ENCODE peak calls at places on chromosomes 7 and 10, in seven cellular contexts. M is GM12891, X is vagina, Z is transverse colon, W is endothelial cell of umbilical vein, P is sigmoid colon, A is breast epithelium. B is an unnamed sample.

GRCh38 chr10:43728425-43728824 is 79.7 kb upstream of the ZNF32 start:
- DNase-seq in X (no peak), A (no peak), M (no peak), P (no peak), W (no peak), Z (no peak), B (no peak)

GRCh38 chr7:27793780-27794179 is 53.8 kb downstream of the TAX1BP1 start:
- DNase-seq in W (no peak), M (no peak), Z (no peak), X (no peak), A (no peak), P (no peak), B (no peak)

GRCh38 chr7:127654404-127655392 is 2.7 kb downstream of the SND1 start:
- DNase-seq in W (no peak), A (no peak), Z (no peak), X (no peak), P (no peak), M (no peak), B (no peak)

GRCh38 chr10:117441812-117442443 is 66.7 kb upstream of the PDZD8 start:
- DNase-seq in P (no peak), W (no peak), Z (no peak), A (no peak), X (no peak), M (no peak), B (peak; percentile 29)

GRCh38 chr7:40698214-40698920 is 563.6 kb downstream of the SUGCT start:
- DNase-seq in X (no peak), P (no peak), Z (no peak), A (no peak), M (no peak), W (no peak), B (no peak)

GRCh38 chr7:151408839-151409554 is 841 bp downstream of the WDR86 start:
- DNase-seq in M (peak; percentile 50), W (no peak), Z (peak; percentile 49), P (peak; percentile 68), X (no peak), A (peak; percentile 82), B (peak; percentile 86)

GRCh38 chr7:351681-352480 is 61.9 kb downstream of the FOXL3 start:
- DNase-seq in X (no peak), W (no peak), P (no peak), M (no peak), A (no peak), Z (no peak), B (peak; percentile 74)

GRCh38 chr7:96224682-96225081 is 97.2 kb downstream of the SLC25A13 start:
- DNase-seq in P (no peak), Z (no peak), M (no peak), A (no peak), W (peak; percentile 31), X (no peak), B (no peak)

GRCh38 chr10:99870051-99870730 is 87.8 kb downstream of the ABCC2 start:
- DNase-seq in P (no peak), M (no peak), A (no peak), W (no peak), X (no peak), Z (no peak), B (no peak)

GRCh38 chr7:21939858-21940322 is 5.8 kb downstream of the CDCA7L start:
- DNase-seq in M (no peak), A (no peak), W (no peak), X (no peak), P (no peak), Z (no peak), B (no peak)

DNA sequence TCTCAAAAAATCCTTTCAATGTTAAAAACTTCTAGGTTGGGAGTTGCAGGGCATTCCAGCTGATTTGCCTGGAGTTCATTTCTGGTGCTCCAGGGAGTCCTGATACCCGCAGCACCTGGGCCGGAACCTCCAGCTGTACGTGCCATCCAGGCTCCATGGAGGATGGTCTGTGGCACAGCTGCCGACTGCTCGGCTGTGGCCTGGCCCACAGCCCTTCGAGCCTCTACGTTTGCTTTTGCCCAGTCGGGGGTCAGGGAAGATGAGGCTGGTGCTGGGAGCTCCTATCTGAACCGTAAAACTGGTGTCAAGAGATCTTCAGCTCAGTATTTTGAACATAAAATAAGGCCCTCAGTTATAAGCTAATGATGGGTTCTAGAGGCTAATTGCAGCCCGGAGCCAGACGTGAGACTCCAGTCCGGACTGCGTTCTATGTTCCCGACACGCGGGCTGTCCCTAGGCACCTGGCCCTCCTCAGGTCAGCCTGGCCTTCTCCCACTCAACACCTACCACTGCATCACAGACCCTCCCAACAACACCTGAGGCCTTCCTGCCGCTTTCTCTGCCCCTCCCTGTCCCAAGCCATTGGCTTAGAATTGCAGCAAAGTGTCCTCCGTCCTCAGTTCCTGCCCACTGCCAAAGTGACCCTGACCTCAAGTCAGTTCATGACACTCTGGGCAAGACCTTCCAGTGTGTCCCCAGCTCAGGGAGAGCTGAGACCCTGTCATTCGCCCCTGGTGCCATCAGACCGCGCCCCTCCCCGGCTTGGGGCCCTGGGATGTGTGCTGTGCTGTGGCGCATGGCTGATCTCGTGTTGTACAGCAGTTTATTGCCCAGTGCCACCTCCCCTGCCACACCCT is 64.2 kb upstream of the DNAJB6 start:
- DNase-seq in Z (no peak), X (no peak), P (peak; percentile 62), W (no peak), A (no peak), M (no peak), B (no peak)
- TF ChIP-seq POLR2A in Z (no peak), X (no peak), P (no peak), W (no peak), A (no peak), M (no peak), B (no peak)

GRCh38 chr10:87913170-87913921 is 49.9 kb downstream of the PTEN start:
- DNase-seq in W (no peak), X (no peak), A (no peak), Z (no peak), M (no peak), P (no peak), B (no peak)

GRCh38 chr10:87915406-87915805 is 52.0 kb downstream of the PTEN start:
- DNase-seq in P (no peak), W (no peak), X (no peak), M (no peak), Z (no peak), A (no peak), B (no peak)

GRCh38 chr10:87915989-87916388 is 52.6 kb downstream of the PTEN start:
- DNase-seq in A (no peak), P (no peak), M (no peak), Z (no peak), X (no peak), W (peak; percentile 94), B (peak; percentile 57)

GRCh38 chr10:87918254-87918859 is 54.9 kb downstream of the PTEN start:
- DNase-seq in W (peak; percentile 84), Z (no peak), P (no peak), M (no peak), X (no peak), A (no peak), B (no peak)

DNA sequence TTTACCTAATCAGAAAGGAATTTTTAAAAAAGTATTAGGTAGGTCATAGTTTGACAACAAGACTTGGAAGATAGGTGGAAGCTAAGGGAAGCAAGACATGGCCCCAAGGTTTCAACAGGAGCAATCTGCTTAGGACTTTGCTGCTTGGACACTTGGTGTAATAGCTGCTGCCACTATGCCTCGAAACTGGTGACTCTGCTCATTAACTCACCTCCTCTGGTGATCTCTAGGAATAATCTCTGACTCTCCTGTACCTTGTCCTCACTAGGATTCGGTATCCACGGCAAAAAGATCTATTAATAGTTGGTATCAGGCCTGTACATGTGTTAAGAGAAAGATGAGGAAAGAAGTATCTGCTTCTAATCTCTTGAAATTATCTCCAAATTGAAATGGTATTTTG is 53.1 kb downstream of the PTEN start:
- DNase-seq in M (no peak), X (no peak), P (no peak), W (peak; percentile 35), A (no peak), Z (no peak), B (no peak)
- TF ChIP-seq POLR2AphosphoS5 in M (no peak), X (no peak), P (no peak), W (no peak), A (no peak), Z (no peak), B (no peak)

GRCh38 chr7:16644624-16644986 is 949 bp downstream of the ANKMY2 start:
- DNase-seq in W (no peak), A (peak; percentile 28), X (peak; percentile 89), P (peak; percentile 82), M (no peak), Z (peak; percentile 75), B (peak; percentile 73)
- TF ChIP-seq POLR2A in W (no peak), A (no peak), X (no peak), P (no peak), M (no peak), Z (peak; percentile 15), B (no peak)

DNA sequence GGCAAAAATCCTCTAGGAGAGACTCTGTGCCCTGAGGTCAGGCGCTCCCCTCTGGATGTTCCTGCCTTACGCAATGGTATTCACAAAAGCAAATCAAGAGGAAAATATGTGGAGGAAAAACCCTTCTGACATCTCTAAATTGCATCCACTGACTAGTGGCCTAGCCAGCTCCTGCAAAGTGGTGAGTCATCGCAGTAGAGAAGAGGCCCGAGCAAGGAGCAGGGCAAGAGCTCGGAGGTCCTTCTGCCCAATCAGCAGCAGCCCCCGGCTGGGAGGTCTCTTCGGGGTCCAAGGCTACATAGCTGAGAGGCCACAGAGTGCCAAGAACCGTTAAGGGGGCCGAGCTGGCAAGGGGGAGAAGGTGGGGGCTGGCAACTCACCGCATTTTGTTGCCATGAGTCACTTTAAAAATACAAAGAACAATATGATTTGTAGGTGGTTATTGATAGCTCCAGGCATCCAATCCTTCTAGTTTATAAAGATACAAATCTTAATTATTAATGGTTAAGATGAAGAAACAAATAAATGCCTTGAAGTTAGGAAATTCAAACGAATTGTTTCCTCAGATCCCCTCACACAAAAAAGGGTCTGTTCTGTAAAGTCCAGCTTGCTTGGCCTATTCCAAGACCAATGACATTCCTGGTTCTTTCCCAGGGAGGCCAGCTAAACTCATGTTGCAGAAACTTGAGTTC is 161.6 kb downstream of the PKD1L1 start:
- DNase-seq in A (peak; percentile 95), X (peak; percentile 96), P (peak; percentile 88), M (no peak), W (peak; percentile 98), Z (peak; percentile 28), B (no peak)
- TF ChIP-seq POLR2AphosphoS5 in A (peak; percentile 74), X (peak; percentile 87), P (peak; percentile 45), M (no peak), W (peak; percentile 88), Z (peak; percentile 65), B (peak; percentile 30)

GRCh38 chr10:110077436-110078120 is 69.8 kb downstream of the ADD3 start:
- DNase-seq in A (no peak), Z (no peak), W (no peak), P (no peak), X (no peak), M (no peak), B (no peak)

GRCh38 chr10:110078317-110078716 is 70.5 kb downstream of the ADD3 start:
- DNase-seq in A (no peak), W (no peak), M (no peak), P (no peak), X (no peak), Z (no peak), B (no peak)

GRCh38 chr10:110075726-110076125 is 67.9 kb downstream of the ADD3 start:
- DNase-seq in X (no peak), M (no peak), Z (no peak), P (no peak), A (no peak), W (no peak), B (no peak)

GRCh38 chr10:110074986-110075664 is 67.3 kb downstream of the ADD3 start:
- DNase-seq in A (no peak), Z (no peak), W (peak; percentile 92), P (no peak), X (no peak), M (no peak), B (no peak)

GRCh38 chr10:110076559-110077318 is 69.0 kb downstream of the ADD3 start:
- DNase-seq in Z (peak; percentile 51), W (peak; percentile 91), A (no peak), P (peak; percentile 84), M (no peak), X (no peak), B (no peak)
- TF ChIP-seq POLR2A in Z (no peak), W (no peak), A (no peak), P (no peak), M (no peak), X (no peak), B (peak; percentile 37)

B was measured in upper lobe of left lung.